ENCODE peak calls at places on chromosomes 13 and 19, in seven cellular contexts. Q is endothelial cell, I is left lung, H is HEK293T, X is NCI-H1436, T is stomach, W is glutamatergic neuron. V is an unnamed sample.

GRCh38 chr13:44129418-44129817 is 244.2 kb upstream of the SERP2 start:
- DNase-seq in T (no peak), H (no peak), X (no peak), Q (no peak), I (no peak), W (no peak), V (no peak)

GRCh38 chr19:27974082-27974513 is 1238.9 kb downstream of the UQCRFS1 start:
- DNase-seq in Q (peak), H (no peak), I (no peak), X (peak), W (peak), T (peak), V (no peak)

GRCh38 chr13:48775804-48776203 is 122.1 kb downstream of the CYSLTR2 start:
- DNase-seq in H (no peak), T (no peak), X (no peak), I (no peak), W (no peak), Q (no peak), V (peak)

GRCh38 chr13:46012404-46012803 is 40.1 kb downstream of the ZC3H13 start:
- DNase-seq in I (no peak), X (no peak), H (no peak), Q (no peak), W (no peak), T (no peak), V (no peak)

GRCh38 chr13:24339937-24340607 is 30.7 kb downstream of the C1QTNF9 start:
- DNase-seq in H (no peak), I (no peak), W (no peak), T (no peak), X (no peak), Q (no peak), V (no peak)

GRCh38 chr19:16023558-16023915 is 52.8 kb upstream of the TPM4 start:
- DNase-seq in H (no peak), X (no peak), I (no peak), W (no peak), T (no peak), Q (no peak), V (no peak)

GRCh38 chr13:113118328-113119021 is 4.1 kb upstream of the F10 start:
- DNase-seq in T (peak), W (peak), I (peak), Q (no peak), X (no peak), H (no peak), V (no peak)

GRCh38 chr13:79710376-79710775 is 229.4 kb downstream of the NDFIP2 start:
- DNase-seq in I (no peak), T (no peak), Q (no peak), W (no peak), X (no peak), H (no peak), V (peak)

GRCh38 chr19:30340724-30341595 is 31.2 kb upstream of the ZNF536 start:
- DNase-seq in I (no peak), Q (no peak), X (no peak), H (no peak), T (peak), W (no peak), V (no peak)